ENCODE peak calls at places on chromosomes 6 and 20, in ten cellular contexts. One of them, this sample, is unnamed.

GRCh38 chr6:110509617-110510231 is 33.3 kb upstream of the SLC22A16 start:
- DNase-seq in Calu3: peak
- DNase-seq in RCC 7860: peak
- DNase-seq in non-pigmented ciliary epithelial cell: peak
- DNase-seq in CD4-positive, alpha-beta memory T cell: no peak
- DNase-seq in substantia nigra: no peak
- DNase-seq in lung microvascular endothelial cell: peak
- DNase-seq in activated T-cell treated with anti-CD3 and anti-CD28 coated beads for 24 hours: no peak
- DNase-seq in Caki2: peak
- DNase-seq in GM12891: no peak
- DNase-seq in this sample: no peak

GRCh38 chr6:24749292-24749691 is 25.4 kb upstream of the GMNN start:
- DNase-seq in lung microvascular endothelial cell: no peak
- DNase-seq in RCC 7860: no peak
- DNase-seq in GM12891: no peak
- DNase-seq in Calu3: no peak
- DNase-seq in non-pigmented ciliary epithelial cell: no peak
- DNase-seq in CD4-positive, alpha-beta memory T cell: no peak
- DNase-seq in Caki2: no peak
- DNase-seq in substantia nigra: no peak
- DNase-seq in activated T-cell treated with anti-CD3 and anti-CD28 coated beads for 24 hours: no peak
- DNase-seq in this sample: no peak

GRCh38 chr20:49982346-49983122 is at the start of gene SNAI1:
- DNase-seq in CD4-positive, alpha-beta memory T cell: peak
- DNase-seq in lung microvascular endothelial cell: peak
- DNase-seq in substantia nigra: peak
- DNase-seq in RCC 7860: peak
- DNase-seq in Caki2: peak
- DNase-seq in Calu3: peak
- DNase-seq in GM12891: peak
- DNase-seq in activated T-cell treated with anti-CD3 and anti-CD28 coated beads for 24 hours: peak
- DNase-seq in non-pigmented ciliary epithelial cell: no peak
- DNase-seq in this sample: peak

GRCh38 chr20:12068146-12068545 is 150.5 kb downstream of the BTBD3 start:
- DNase-seq in Calu3: no peak
- DNase-seq in non-pigmented ciliary epithelial cell: no peak
- DNase-seq in substantia nigra: no peak
- DNase-seq in Caki2: no peak
- DNase-seq in GM12891: no peak
- DNase-seq in CD4-positive, alpha-beta memory T cell: no peak
- DNase-seq in lung microvascular endothelial cell: no peak
- DNase-seq in RCC 7860: no peak
- DNase-seq in activated T-cell treated with anti-CD3 and anti-CD28 coated beads for 24 hours: no peak
- DNase-seq in this sample: no peak

GRCh38 chr20:2470051-2470431 is 548 bp downstream of the SNRPB start:
- DNase-seq in activated T-cell treated with anti-CD3 and anti-CD28 coated beads for 24 hours: peak
- DNase-seq in RCC 7860: peak
- DNase-seq in GM12891: peak
- DNase-seq in lung microvascular endothelial cell: peak
- DNase-seq in Calu3: peak
- DNase-seq in Caki2: peak
- DNase-seq in non-pigmented ciliary epithelial cell: no peak
- DNase-seq in substantia nigra: peak
- DNase-seq in CD4-positive, alpha-beta memory T cell: peak
- DNase-seq in this sample: peak

GRCh38 chr6:33731751-33732282 is 14.9 kb downstream of the IP6K3 start:
- DNase-seq in Calu3: peak
- DNase-seq in lung microvascular endothelial cell: no peak
- DNase-seq in GM12891: no peak
- DNase-seq in non-pigmented ciliary epithelial cell: no peak
- DNase-seq in Caki2: no peak
- DNase-seq in substantia nigra: no peak
- DNase-seq in CD4-positive, alpha-beta memory T cell: no peak
- DNase-seq in RCC 7860: no peak
- DNase-seq in activated T-cell treated with anti-CD3 and anti-CD28 coated beads for 24 hours: no peak
- DNase-seq in this sample: no peak

GRCh38 chr6:21582651-21583050 is 10.9 kb upstream of the SOX4 start:
- DNase-seq in activated T-cell treated with anti-CD3 and anti-CD28 coated beads for 24 hours: no peak
- DNase-seq in GM12891: no peak
- DNase-seq in CD4-positive, alpha-beta memory T cell: no peak
- DNase-seq in substantia nigra: no peak
- DNase-seq in lung microvascular endothelial cell: no peak
- DNase-seq in non-pigmented ciliary epithelial cell: no peak
- DNase-seq in Calu3: no peak
- DNase-seq in Caki2: no peak
- DNase-seq in RCC 7860: no peak
- DNase-seq in this sample: no peak

GRCh38 chr6:13455604-13456003 is 31.8 kb downstream of the GFOD1 start:
- DNase-seq in GM12891: no peak
- DNase-seq in CD4-positive, alpha-beta memory T cell: no peak
- DNase-seq in RCC 7860: no peak
- DNase-seq in non-pigmented ciliary epithelial cell: no peak
- DNase-seq in lung microvascular endothelial cell: no peak
- DNase-seq in substantia nigra: no peak
- DNase-seq in Caki2: no peak
- DNase-seq in activated T-cell treated with anti-CD3 and anti-CD28 coated beads for 24 hours: no peak
- DNase-seq in Calu3: no peak
- DNase-seq in this sample: peak

GRCh38 chr6:43478008-43478372 is 620 bp downstream of the TJAP1 start:
- DNase-seq in non-pigmented ciliary epithelial cell: no peak
- DNase-seq in CD4-positive, alpha-beta memory T cell: peak
- DNase-seq in substantia nigra: no peak
- DNase-seq in activated T-cell treated with anti-CD3 and anti-CD28 coated beads for 24 hours: no peak
- DNase-seq in Caki2: no peak
- DNase-seq in RCC 7860: no peak
- DNase-seq in Calu3: no peak
- DNase-seq in GM12891: no peak
- DNase-seq in lung microvascular endothelial cell: no peak
- DNase-seq in this sample: no peak

GRCh38 chr6:3312604-3313167 is 53.9 kb downstream of the PSMG4 start:
- DNase-seq in activated T-cell treated with anti-CD3 and anti-CD28 coated beads for 24 hours: no peak
- DNase-seq in Calu3: no peak
- DNase-seq in GM12891: no peak
- DNase-seq in lung microvascular endothelial cell: no peak
- DNase-seq in RCC 7860: no peak
- DNase-seq in substantia nigra: no peak
- DNase-seq in CD4-positive, alpha-beta memory T cell: no peak
- DNase-seq in non-pigmented ciliary epithelial cell: no peak
- DNase-seq in Caki2: no peak
- DNase-seq in this sample: no peak

GRCh38 chr6:38187688-38188590 is 368.4 kb downstream of the ZFAND3 start:
- DNase-seq in lung microvascular endothelial cell: no peak
- DNase-seq in Calu3: no peak
- DNase-seq in GM12891: no peak
- DNase-seq in RCC 7860: no peak
- DNase-seq in Caki2: no peak
- DNase-seq in non-pigmented ciliary epithelial cell: no peak
- DNase-seq in substantia nigra: no peak
- DNase-seq in activated T-cell treated with anti-CD3 and anti-CD28 coated beads for 24 hours: no peak
- DNase-seq in CD4-positive, alpha-beta memory T cell: no peak
- DNase-seq in this sample: no peak

GRCh38 chr6:139977887-139978332 is 603.5 kb upstream of the CITED2 start:
- DNase-seq in activated T-cell treated with anti-CD3 and anti-CD28 coated beads for 24 hours: no peak
- DNase-seq in GM12891: no peak
- DNase-seq in non-pigmented ciliary epithelial cell: no peak
- DNase-seq in Caki2: peak
- DNase-seq in substantia nigra: no peak
- DNase-seq in CD4-positive, alpha-beta memory T cell: no peak
- DNase-seq in lung microvascular endothelial cell: no peak
- DNase-seq in RCC 7860: peak
- DNase-seq in Calu3: peak
- DNase-seq in this sample: no peak

GRCh38 chr6:47161176-47161687 is 119.1 kb upstream of the ADGRF1 start:
- DNase-seq in Caki2: peak
- DNase-seq in CD4-positive, alpha-beta memory T cell: no peak
- DNase-seq in Calu3: peak
- DNase-seq in GM12891: no peak
- DNase-seq in activated T-cell treated with anti-CD3 and anti-CD28 coated beads for 24 hours: no peak
- DNase-seq in RCC 7860: peak
- DNase-seq in non-pigmented ciliary epithelial cell: no peak
- DNase-seq in lung microvascular endothelial cell: no peak
- DNase-seq in substantia nigra: peak
- DNase-seq in this sample: no peak

GRCh38 chr6:140809694-140810101 is 1323.0 kb upstream of the GJE1 start:
- DNase-seq in GM12891: no peak
- DNase-seq in RCC 7860: peak
- DNase-seq in substantia nigra: no peak
- DNase-seq in activated T-cell treated with anti-CD3 and anti-CD28 coated beads for 24 hours: no peak
- DNase-seq in CD4-positive, alpha-beta memory T cell: no peak
- DNase-seq in Caki2: no peak
- DNase-seq in lung microvascular endothelial cell: no peak
- DNase-seq in non-pigmented ciliary epithelial cell: no peak
- DNase-seq in Calu3: no peak
- DNase-seq in this sample: no peak

This sample was measured in frontal cortex.